ENCODE peak calls at places on chromosomes 12 and 14, in five cellular contexts. One of them, this sample, is unnamed.

GRCh38 chr12:123142948-123143752 is 7.7 kb downstream of the PITPNM2 start:
- DNase-seq in IMR-90: no peak
- DNase-seq in H9: peak
- DNase-seq in H1: no peak
- DNase-seq in neuronal stem cell: no peak
- DNase-seq in this sample: no peak

GRCh38 chr12:182381-182883 is 31.5 kb downstream of the SLC6A12 start:
- DNase-seq in IMR-90: peak
- DNase-seq in H9: no peak
- DNase-seq in H1: no peak
- DNase-seq in neuronal stem cell: no peak
- DNase-seq in this sample: no peak

GRCh38 chr12:54126696-54127537 is 61.9 kb downstream of the SMUG1 start:
- DNase-seq in IMR-90: no peak
- DNase-seq in H9: peak
- DNase-seq in H1: peak
- DNase-seq in neuronal stem cell: no peak
- DNase-seq in this sample: peak

GRCh38 chr12:115449526-115449925 is 765.6 kb upstream of the TBX3 start:
- DNase-seq in IMR-90: no peak
- DNase-seq in H9: no peak
- DNase-seq in H1: no peak
- DNase-seq in neuronal stem cell: no peak
- DNase-seq in this sample: no peak

GRCh38 chr12:88175544-88175943 is 33.4 kb downstream of the TMTC3 start:
- DNase-seq in IMR-90: no peak
- DNase-seq in H9: no peak
- DNase-seq in H1: no peak
- DNase-seq in neuronal stem cell: no peak
- DNase-seq in this sample: no peak

GRCh38 chr12:131093971-131094830 is 140.5 kb downstream of the ADGRD1 start:
- DNase-seq in IMR-90: no peak
- DNase-seq in H9: peak
- DNase-seq in H1: no peak
- DNase-seq in neuronal stem cell: no peak
- DNase-seq in this sample: no peak

GRCh38 chr12:7602287-7602686 is 63.4 kb downstream of the APOBEC1 start:
- DNase-seq in IMR-90: peak
- DNase-seq in H9: no peak
- DNase-seq in H1: no peak
- DNase-seq in neuronal stem cell: no peak
- DNase-seq in this sample: no peak

GRCh38 chr12:3045989-3046388 is 31.2 kb upstream of the TSPAN9 start:
- DNase-seq in IMR-90: no peak
- DNase-seq in H9: no peak
- DNase-seq in H1: no peak
- DNase-seq in neuronal stem cell: no peak
- DNase-seq in this sample: no peak

GRCh38 chr12:90335561-90335960 is 619.4 kb downstream of the CCER1 start:
- DNase-seq in IMR-90: no peak
- DNase-seq in H9: no peak
- DNase-seq in H1: no peak
- DNase-seq in neuronal stem cell: no peak
- DNase-seq in this sample: no peak

GRCh38 chr14:103362780-103363179 is 22.4 kb upstream of the MARK3 start:
- DNase-seq in IMR-90: no peak
- DNase-seq in H9: no peak
- DNase-seq in H1: no peak
- DNase-seq in neuronal stem cell: no peak
- DNase-seq in this sample: no peak

GRCh38 chr12:81468206-81468605 is 290.9 kb downstream of the PPFIA2 start:
- DNase-seq in IMR-90: peak
- DNase-seq in H9: no peak
- DNase-seq in H1: no peak
- DNase-seq in neuronal stem cell: no peak
- DNase-seq in this sample: no peak

GRCh38 chr12:120175062-120175461 is 19.5 kb downstream of the GCN1 start:
- DNase-seq in IMR-90: no peak
- DNase-seq in H9: no peak
- DNase-seq in H1: no peak
- DNase-seq in neuronal stem cell: no peak
- DNase-seq in this sample: no peak

GRCh38 chr12:52903285-52903854 is 1.5 kb downstream of the KRT8 start:
- DNase-seq in IMR-90: peak
- DNase-seq in H9: peak
- DNase-seq in H1: peak
- DNase-seq in neuronal stem cell: peak
- DNase-seq in this sample: peak

GRCh38 chr14:65414961-65415589 is 2.5 kb downstream of the FUT8 start:
- DNase-seq in IMR-90: peak
- DNase-seq in H9: no peak
- DNase-seq in H1: no peak
- DNase-seq in neuronal stem cell: no peak
- DNase-seq in this sample: no peak

GRCh38 chr12:80226576-80226975 is 127.2 kb downstream of the OTOGL start:
- DNase-seq in IMR-90: peak
- DNase-seq in H9: no peak
- DNase-seq in H1: no peak
- DNase-seq in neuronal stem cell: no peak
- DNase-seq in this sample: no peak

GRCh38 chr14:53663709-53664108 is 292.9 kb downstream of the BMP4 start:
- DNase-seq in IMR-90: peak
- DNase-seq in H9: peak
- DNase-seq in H1: peak
- DNase-seq in neuronal stem cell: peak
- DNase-seq in this sample: peak

GRCh38 chr12:31470462-31470861 is 120.5 kb downstream of the DENND5B start:
- DNase-seq in IMR-90: no peak
- DNase-seq in H9: no peak
- DNase-seq in H1: no peak
- DNase-seq in neuronal stem cell: no peak
- DNase-seq in this sample: no peak

GRCh38 chr14:70714055-70714550 is 72.4 kb downstream of the TTC9 start:
- DNase-seq in IMR-90: peak
- DNase-seq in H9: no peak
- DNase-seq in H1: peak
- DNase-seq in neuronal stem cell: peak
- DNase-seq in this sample: peak

GRCh38 chr12:106794369-106794768 is 19.9 kb downstream of the RIC8B start:
- DNase-seq in IMR-90: peak
- DNase-seq in H9: no peak
- DNase-seq in H1: no peak
- DNase-seq in neuronal stem cell: no peak
- DNase-seq in this sample: no peak

GRCh38 chr14:42222924-42223471 is 616.3 kb downstream of the LRFN5 start:
- DNase-seq in IMR-90: peak
- DNase-seq in H9: no peak
- DNase-seq in H1: no peak
- DNase-seq in neuronal stem cell: no peak
- DNase-seq in this sample: no peak

GRCh38 chr12:109612975-109613502 is 39.4 kb downstream of the MVK start:
- DNase-seq in IMR-90: peak
- DNase-seq in H9: no peak
- DNase-seq in H1: no peak
- DNase-seq in neuronal stem cell: no peak
- DNase-seq in this sample: peak

GRCh38 chr12:108400900-108401480 is 61.9 kb upstream of the CMKLR1 start:
- DNase-seq in IMR-90: no peak
- DNase-seq in H9: no peak
- DNase-seq in H1: no peak
- DNase-seq in neuronal stem cell: no peak
- DNase-seq in this sample: no peak

GRCh38 chr12:49089831-49090773 is 4.5 kb downstream of the DHH start:
- DNase-seq in IMR-90: peak
- DNase-seq in H9: peak
- DNase-seq in H1: peak
- DNase-seq in neuronal stem cell: no peak
- DNase-seq in this sample: no peak

GRCh38 chr14:61342486-61342885 is 21.1 kb downstream of the PRKCH start:
- DNase-seq in IMR-90: no peak
- DNase-seq in H9: no peak
- DNase-seq in H1: no peak
- DNase-seq in neuronal stem cell: no peak
- DNase-seq in this sample: no peak

GRCh38 chr12:106106129-106106566 is 32.6 kb downstream of the NUAK1 start:
- DNase-seq in IMR-90: no peak
- DNase-seq in H9: no peak
- DNase-seq in H1: no peak
- DNase-seq in neuronal stem cell: no peak
- DNase-seq in this sample: no peak

GRCh38 chr12:47551426-47551851 is 154.4 kb downstream of the RPAP3 start:
- DNase-seq in IMR-90: peak
- DNase-seq in H9: no peak
- DNase-seq in H1: no peak
- DNase-seq in neuronal stem cell: no peak
- DNase-seq in this sample: no peak

GRCh38 chr12:45756666-45757065 is 27.2 kb downstream of the ARID2 start:
- DNase-seq in IMR-90: peak
- DNase-seq in H9: no peak
- DNase-seq in H1: no peak
- DNase-seq in neuronal stem cell: no peak
- DNase-seq in this sample: no peak

GRCh38 chr12:116713529-116713928 is 24.3 kb downstream of the SPRING1 start:
- DNase-seq in IMR-90: no peak
- DNase-seq in H9: no peak
- DNase-seq in H1: no peak
- DNase-seq in neuronal stem cell: no peak
- DNase-seq in this sample: no peak

GRCh38 chr12:21602774-21603173 is 1.9 kb downstream of the GYS2 start:
- DNase-seq in IMR-90: no peak
- DNase-seq in H9: no peak
- DNase-seq in H1: no peak
- DNase-seq in neuronal stem cell: no peak
- DNase-seq in this sample: no peak

GRCh38 chr12:131114942-131115584 is 161.4 kb downstream of the ADGRD1 start:
- DNase-seq in IMR-90: no peak
- DNase-seq in H9: no peak
- DNase-seq in H1: no peak
- DNase-seq in neuronal stem cell: no peak
- DNase-seq in this sample: no peak

GRCh38 chr12:107399061-107399460 is 286.5 kb upstream of the PWP1 start:
- DNase-seq in IMR-90: peak
- DNase-seq in H9: no peak
- DNase-seq in H1: no peak
- DNase-seq in neuronal stem cell: peak
- DNase-seq in this sample: no peak

GRCh38 chr12:20507711-20508110 is 139.4 kb downstream of the PDE3A start:
- DNase-seq in IMR-90: no peak
- DNase-seq in H9: no peak
- DNase-seq in H1: no peak
- DNase-seq in neuronal stem cell: no peak
- DNase-seq in this sample: no peak

GRCh38 chr14:97776890-97777564 is 979.8 kb downstream of the VRK1 start:
- DNase-seq in IMR-90: no peak
- DNase-seq in H9: no peak
- DNase-seq in H1: no peak
- DNase-seq in neuronal stem cell: no peak
- DNase-seq in this sample: peak

DNA sequence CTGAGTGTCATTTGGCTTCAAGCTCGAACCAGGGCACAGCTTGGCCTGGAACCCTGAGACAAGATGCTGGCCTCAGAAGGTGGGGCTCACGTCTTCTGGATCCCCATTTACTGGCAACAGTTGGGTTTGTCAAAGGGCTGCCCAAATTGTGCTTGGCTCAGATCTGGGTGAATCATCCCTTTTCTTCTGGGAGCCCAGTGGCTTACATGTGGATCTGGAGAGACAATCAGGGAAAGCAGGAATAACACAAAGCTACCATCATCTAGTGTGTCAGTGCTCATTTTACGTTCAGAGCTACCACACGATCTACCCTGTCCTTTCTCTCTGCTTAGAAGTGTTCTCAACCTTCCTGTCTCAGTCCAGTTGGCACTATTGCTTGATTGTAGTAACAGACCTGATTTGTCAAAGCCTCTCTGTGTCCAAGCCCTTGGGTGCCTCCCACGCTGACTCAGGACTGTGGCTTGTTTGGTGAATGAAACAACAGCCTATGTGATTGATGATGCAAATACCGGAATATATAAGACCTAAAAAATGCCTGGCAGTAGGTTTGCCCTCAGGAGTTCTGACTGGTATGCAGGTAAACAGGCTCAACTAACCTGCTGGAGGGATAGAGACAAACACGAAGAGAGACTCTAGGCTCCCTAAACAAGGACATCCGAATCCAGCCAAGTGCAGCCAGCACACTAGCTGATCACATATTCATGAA is 974.3 kb downstream of the VRK1 start:
- DNase-seq in IMR-90: no peak
- DNase-seq in H9: no peak
- DNase-seq in H1: no peak
- DNase-seq in neuronal stem cell: no peak
- DNase-seq in this sample: no peak
- H3K9ac ChIP-seq in IMR-90: no peak
- H3K9ac ChIP-seq in H9: no peak
- H3K9ac ChIP-seq in H1: no peak
- H3K9ac ChIP-seq in neuronal stem cell: no peak
- H3K9ac ChIP-seq in this sample: no peak

DNA sequence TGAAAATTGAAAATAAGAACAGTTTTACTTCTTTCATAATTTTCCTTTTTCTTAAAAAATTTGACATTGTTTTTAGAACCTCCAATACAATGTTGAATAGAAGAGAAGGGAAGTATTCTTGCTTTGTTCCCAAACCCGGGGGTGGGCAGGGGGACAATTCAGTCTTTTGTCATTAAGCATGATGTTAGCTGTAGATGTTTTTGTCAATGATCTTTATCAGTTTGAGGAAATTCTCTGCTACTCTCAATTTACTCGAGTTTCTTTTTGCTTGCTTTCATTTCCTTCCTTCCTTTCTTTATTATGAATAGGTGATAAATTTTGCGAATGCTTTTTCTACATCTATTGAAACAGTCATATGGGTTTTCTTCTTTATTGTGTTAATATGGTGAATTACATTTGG is 183.2 kb upstream of the FRMD6 start:
- DNase-seq in IMR-90: no peak
- DNase-seq in H9: no peak
- DNase-seq in H1: no peak
- DNase-seq in neuronal stem cell: no peak
- DNase-seq in this sample: no peak
- H3K23ac ChIP-seq in IMR-90: no peak
- H3K23ac ChIP-seq in H9: no peak
- H3K23ac ChIP-seq in H1: no peak
- H3K23ac ChIP-seq in neuronal stem cell: no peak
- H3K23ac ChIP-seq in this sample: no peak

DNA sequence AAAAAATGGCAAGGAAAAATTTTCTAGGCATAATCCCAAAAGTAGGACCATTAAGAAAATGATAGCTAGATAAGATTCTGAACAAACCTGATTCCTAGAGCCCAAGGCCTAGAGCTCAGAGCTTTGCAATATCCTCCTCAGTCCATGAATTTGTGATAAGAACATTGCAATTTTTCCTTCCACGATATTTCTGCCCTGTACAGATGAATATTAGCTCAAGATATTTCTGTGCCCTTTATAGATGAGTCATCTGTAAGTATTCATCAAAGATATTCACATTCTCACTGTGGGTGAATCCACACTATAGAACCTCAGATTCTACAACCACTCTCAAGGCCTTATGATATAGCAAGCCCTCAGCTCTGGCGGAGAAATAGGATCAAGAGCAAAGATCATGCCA is 37.5 kb downstream of the EAPP start:
- DNase-seq in IMR-90: peak
- DNase-seq in H9: no peak
- DNase-seq in H1: no peak
- DNase-seq in neuronal stem cell: no peak
- DNase-seq in this sample: no peak
- H2AK5ac ChIP-seq in IMR-90: peak
- H2AK5ac ChIP-seq in H9: no peak
- H2AK5ac ChIP-seq in H1: no peak
- H2AK5ac ChIP-seq in neuronal stem cell: no peak
- H2AK5ac ChIP-seq in this sample: no peak

GRCh38 chr12:27572486-27573255 is 48.7 kb downstream of the PPFIBP1 start:
- DNase-seq in IMR-90: peak
- DNase-seq in H9: no peak
- DNase-seq in H1: no peak
- DNase-seq in neuronal stem cell: no peak
- DNase-seq in this sample: no peak
- H3K9ac ChIP-seq in IMR-90: no peak
- H3K9ac ChIP-seq in H9: no peak
- H3K9ac ChIP-seq in H1: no peak
- H3K9ac ChIP-seq in neuronal stem cell: no peak
- H3K9ac ChIP-seq in this sample: no peak

This sample was measured in mesendoderm.